ENCODE peak calls at places on chromosomes 12 and 14, in four cellular contexts. O, B, Y and H are unnamed samples.

GRCh38 chr14:31787377-31787776 is 226.2 kb downstream of the NUBPL start:
- DNase-seq in O (peak; percentile 6), B (peak; percentile 72), Y (no peak), H (peak; percentile 50)

GRCh38 chr12:79737875-79738718 is 47.3 kb upstream of the PAWR start:
- DNase-seq in O (peak; percentile 44), B (peak; percentile 68), Y (peak; percentile 16), H (peak; percentile 79)

GRCh38 chr14:104350463-104351185 is 212.2 kb downstream of the KIF26A start:
- DNase-seq in O (no peak), B (no peak), Y (no peak), H (no peak)

GRCh38 chr12:26195641-26196423 is 459 bp downstream of the SSPN start:
- DNase-seq in O (no peak), B (no peak), Y (no peak), H (peak; percentile 7)

GRCh38 chr12:20214286-20214685 is 154.1 kb upstream of the PDE3A start:
- DNase-seq in O (no peak), B (no peak), Y (no peak), H (no peak)

GRCh38 chr12:88519802-88520435 is 60.4 kb downstream of the KITLG start:
- DNase-seq in O (no peak), B (no peak), Y (no peak), H (no peak)

GRCh38 chr12:107444771-107445170 is 240.8 kb upstream of the PWP1 start:
- DNase-seq in O (no peak), B (no peak), Y (no peak), H (no peak)

GRCh38 chr12:102659200-102659911 is 179.0 kb upstream of the IGF1 start:
- DNase-seq in O (no peak), B (no peak), Y (no peak), H (no peak)

GRCh38 chr14:26775765-26776577 is 178.1 kb upstream of the NOVA1 start:
- DNase-seq in O (no peak), B (no peak), Y (no peak), H (no peak)

GRCh38 chr14:62162998-62163589 is 400.9 kb downstream of the SNAPC1 start:
- DNase-seq in O (peak; percentile 6), B (peak; percentile 18), Y (no peak), H (peak; percentile 35)

GRCh38 chr14:93725993-93726392 is 62.3 kb downstream of the PRIMA1 start:
- DNase-seq in O (no peak), B (no peak), Y (no peak), H (no peak)

GRCh38 chr12:112716099-112717093 is 75.2 kb upstream of the RPH3A start:
- DNase-seq in O (peak; percentile 50), B (no peak), Y (no peak), H (peak; percentile 25)

GRCh38 chr12:14443531-14443930 is 78.0 kb downstream of the ATF7IP start:
- DNase-seq in O (no peak), B (no peak), Y (no peak), H (no peak)

DNA sequence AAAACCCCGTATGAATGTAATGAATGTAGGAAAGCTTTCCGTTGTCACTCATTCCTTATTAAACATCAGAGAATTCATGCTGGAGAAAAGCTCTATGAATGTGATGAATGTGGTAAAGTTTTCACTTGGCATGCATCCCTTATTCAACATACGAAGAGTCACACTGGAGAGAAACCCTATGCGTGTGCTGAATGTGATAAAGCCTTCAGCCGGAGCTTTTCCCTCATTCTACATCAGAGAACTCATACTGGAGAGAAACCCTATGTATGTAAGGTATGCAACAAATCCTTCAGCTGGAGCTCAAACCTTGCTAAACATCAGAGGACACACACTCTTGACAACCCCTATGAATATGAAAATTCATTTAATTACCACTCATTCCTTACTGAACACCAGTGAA is 23.8 kb downstream of the ZNF891 start:
- DNase-seq in O (no peak), B (no peak), Y (no peak), H (no peak)
- TF ChIP-seq POLR2AphosphoS2 in O (no peak), B (no peak), Y (no peak), H (no peak)

DNA sequence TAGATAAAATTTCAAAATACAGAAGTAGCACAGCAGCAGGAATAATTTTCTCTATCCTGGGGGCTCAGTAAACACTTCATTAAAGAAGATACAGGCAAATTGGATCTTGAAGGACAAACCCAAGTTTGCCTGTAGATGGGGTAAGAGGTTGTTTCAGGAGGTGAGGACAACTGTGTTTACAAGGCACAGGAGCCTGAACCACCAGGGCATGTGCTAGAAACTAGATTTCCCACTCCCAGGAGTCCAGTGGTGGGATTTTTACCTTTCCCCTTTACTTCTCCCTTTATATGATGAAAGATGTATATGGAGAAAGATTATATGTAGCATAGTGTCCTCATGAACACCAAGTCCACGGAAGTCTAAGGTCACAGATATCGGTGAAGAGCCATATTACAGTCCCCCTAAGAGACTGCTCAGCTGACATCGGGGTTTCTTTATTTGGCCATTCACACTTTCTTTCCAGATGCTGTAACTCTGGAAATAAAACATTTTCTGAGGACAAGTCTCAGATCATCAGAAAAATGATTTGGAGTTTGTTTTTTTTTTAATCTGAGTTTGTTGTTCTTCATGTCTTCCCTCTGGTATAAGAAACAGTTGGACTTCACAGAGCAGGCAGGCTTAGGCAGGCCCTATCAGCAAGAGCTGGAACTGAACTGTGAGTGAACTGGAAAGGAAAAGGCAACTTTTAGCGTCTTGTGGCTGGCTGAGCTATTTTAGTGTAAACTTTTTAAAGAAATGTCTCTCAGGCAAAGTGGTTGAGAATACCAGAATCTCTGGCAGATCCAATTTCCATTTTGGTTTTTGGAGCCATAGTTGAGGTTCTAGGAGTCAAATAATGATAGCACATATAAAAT is 8.0 kb upstream of the EVL start:
- DNase-seq in O (no peak), B (no peak), Y (no peak), H (peak; percentile 28)
- TF ChIP-seq POLR2AphosphoS2 in O (no peak), B (no peak), Y (no peak), H (no peak)

DNA sequence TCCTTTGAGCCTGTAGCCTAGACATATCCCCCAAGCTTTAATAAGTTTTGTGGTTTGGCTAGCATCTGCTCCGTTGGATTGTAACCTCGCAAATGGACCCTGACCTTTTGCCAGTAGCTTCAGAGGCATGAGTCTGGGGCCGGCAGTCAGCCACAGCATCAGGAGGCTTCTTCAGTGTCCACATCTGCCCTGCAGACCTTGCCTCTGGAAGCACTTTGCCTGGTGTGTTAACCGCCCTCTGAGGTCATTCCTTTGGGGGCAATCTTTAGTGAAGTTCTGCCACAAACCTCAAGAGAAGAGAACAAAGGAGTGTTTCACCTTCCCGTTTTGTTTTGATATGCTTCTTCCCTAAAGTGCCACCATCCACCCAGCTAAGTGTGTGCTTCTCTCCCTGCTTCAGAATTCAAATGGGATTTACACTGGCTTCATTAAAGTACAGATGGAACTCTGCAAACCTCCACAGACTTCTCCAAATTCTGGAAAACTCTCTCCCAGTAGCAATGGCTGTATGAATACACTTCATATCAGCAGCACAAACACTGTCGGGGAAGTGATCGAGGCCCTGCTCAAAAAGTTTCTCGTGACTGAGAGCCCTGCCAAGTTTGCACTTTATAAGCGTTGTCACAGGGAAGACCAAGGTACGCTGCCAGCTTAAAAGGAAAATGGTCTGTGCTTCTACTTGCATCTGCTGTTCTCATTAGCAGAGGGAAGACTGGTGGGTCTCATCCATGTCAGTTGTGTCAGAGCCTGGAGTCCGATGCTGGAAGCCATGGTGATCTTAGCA is 71.2 kb downstream of the GNS start:
- DNase-seq in O (no peak), B (peak; percentile 34), Y (no peak), H (no peak)
- TF ChIP-seq POLR2AphosphoS2 in O (no peak), B (no peak), Y (no peak), H (no peak)

GRCh38 chr12:91958816-91959215 is 186.8 kb downstream of the BTG1 start:
- DNase-seq in O (no peak), B (no peak), Y (no peak), H (peak; percentile 17)
- TF ChIP-seq POLR2AphosphoS2 in O (no peak), B (no peak), Y (no peak), H (no peak)